ENCODE peak calls at places on chromosome 18, in four cellular contexts. One of them, this sample, is unnamed.

GRCh38 chr18:75172299-75173124 is 36.4 kb downstream of the PTGR3 start:
- DNase-seq in putamen: no peak
- DNase-seq in amniotic stem cell: no peak
- DNase-seq in stimulated activated CD4-positive, alpha-beta T cell treated with anti-CD3 and anti-CD28 coated beads, Interleukin-2, amount 100 ng/mL, for 48 hours: no peak
- DNase-seq in this sample: no peak

GRCh38 chr18:66136039-66136438 is 385.2 kb downstream of the CDH7 start:
- DNase-seq in amniotic stem cell: no peak
- DNase-seq in putamen: no peak
- DNase-seq in stimulated activated CD4-positive, alpha-beta T cell treated with anti-CD3 and anti-CD28 coated beads, Interleukin-2, amount 100 ng/mL, for 48 hours: no peak
- DNase-seq in this sample: peak

GRCh38 chr18:76363451-76364120 is 131.5 kb downstream of the ZNF516 start:
- DNase-seq in amniotic stem cell: no peak
- DNase-seq in putamen: no peak
- DNase-seq in stimulated activated CD4-positive, alpha-beta T cell treated with anti-CD3 and anti-CD28 coated beads, Interleukin-2, amount 100 ng/mL, for 48 hours: no peak
- DNase-seq in this sample: no peak

GRCh38 chr18:79211844-79212243 is 142.7 kb downstream of the ATP9B start:
- DNase-seq in putamen: no peak
- DNase-seq in stimulated activated CD4-positive, alpha-beta T cell treated with anti-CD3 and anti-CD28 coated beads, Interleukin-2, amount 100 ng/mL, for 48 hours: no peak
- DNase-seq in amniotic stem cell: no peak
- DNase-seq in this sample: peak

GRCh38 chr18:54828986-54829385 is 709 bp downstream of the RAB27B start:
- DNase-seq in putamen: no peak
- DNase-seq in stimulated activated CD4-positive, alpha-beta T cell treated with anti-CD3 and anti-CD28 coated beads, Interleukin-2, amount 100 ng/mL, for 48 hours: no peak
- DNase-seq in amniotic stem cell: no peak
- DNase-seq in this sample: no peak

GRCh38 chr18:56329536-56329935 is 308.9 kb downstream of the TXNL1 start:
- DNase-seq in amniotic stem cell: no peak
- DNase-seq in putamen: no peak
- DNase-seq in stimulated activated CD4-positive, alpha-beta T cell treated with anti-CD3 and anti-CD28 coated beads, Interleukin-2, amount 100 ng/mL, for 48 hours: no peak
- DNase-seq in this sample: no peak

GRCh38 chr18:11009869-11010268 is 139.5 kb downstream of the PIEZO2 start:
- DNase-seq in stimulated activated CD4-positive, alpha-beta T cell treated with anti-CD3 and anti-CD28 coated beads, Interleukin-2, amount 100 ng/mL, for 48 hours: no peak
- DNase-seq in amniotic stem cell: no peak
- DNase-seq in putamen: no peak
- DNase-seq in this sample: no peak

GRCh38 chr18:69397096-69397495 is 3.6 kb upstream of the DOK6 start:
- DNase-seq in amniotic stem cell: no peak
- DNase-seq in putamen: no peak
- DNase-seq in stimulated activated CD4-positive, alpha-beta T cell treated with anti-CD3 and anti-CD28 coated beads, Interleukin-2, amount 100 ng/mL, for 48 hours: no peak
- DNase-seq in this sample: no peak

GRCh38 chr18:79422022-79422782 is 26.5 kb downstream of the NFATC1 start:
- DNase-seq in amniotic stem cell: no peak
- DNase-seq in putamen: no peak
- DNase-seq in stimulated activated CD4-positive, alpha-beta T cell treated with anti-CD3 and anti-CD28 coated beads, Interleukin-2, amount 100 ng/mL, for 48 hours: no peak
- DNase-seq in this sample: no peak

GRCh38 chr18:57447154-57447621 is 12.0 kb downstream of the ONECUT2 start:
- DNase-seq in putamen: peak
- DNase-seq in stimulated activated CD4-positive, alpha-beta T cell treated with anti-CD3 and anti-CD28 coated beads, Interleukin-2, amount 100 ng/mL, for 48 hours: no peak
- DNase-seq in amniotic stem cell: no peak
- DNase-seq in this sample: no peak

GRCh38 chr18:22493255-22493654 is 75.5 kb upstream of the CTAGE1 start:
- DNase-seq in stimulated activated CD4-positive, alpha-beta T cell treated with anti-CD3 and anti-CD28 coated beads, Interleukin-2, amount 100 ng/mL, for 48 hours: no peak
- DNase-seq in amniotic stem cell: no peak
- DNase-seq in putamen: no peak
- DNase-seq in this sample: no peak

GRCh38 chr18:45962461-45962860 is 4.7 kb downstream of the EPG5 start:
- DNase-seq in putamen: no peak
- DNase-seq in stimulated activated CD4-positive, alpha-beta T cell treated with anti-CD3 and anti-CD28 coated beads, Interleukin-2, amount 100 ng/mL, for 48 hours: peak
- DNase-seq in amniotic stem cell: no peak
- DNase-seq in this sample: peak

GRCh38 chr18:59605633-59606192 is 91.5 kb downstream of the CCBE1 start:
- DNase-seq in putamen: no peak
- DNase-seq in amniotic stem cell: no peak
- DNase-seq in stimulated activated CD4-positive, alpha-beta T cell treated with anti-CD3 and anti-CD28 coated beads, Interleukin-2, amount 100 ng/mL, for 48 hours: no peak
- DNase-seq in this sample: no peak

GRCh38 chr18:58024139-58024538 is 19.9 kb upstream of the NEDD4L start:
- DNase-seq in stimulated activated CD4-positive, alpha-beta T cell treated with anti-CD3 and anti-CD28 coated beads, Interleukin-2, amount 100 ng/mL, for 48 hours: no peak
- DNase-seq in putamen: no peak
- DNase-seq in amniotic stem cell: no peak
- DNase-seq in this sample: no peak

GRCh38 chr18:34977787-34978532 is 63.3 kb upstream of the MAPRE2 start:
- DNase-seq in putamen: peak
- DNase-seq in amniotic stem cell: no peak
- DNase-seq in stimulated activated CD4-positive, alpha-beta T cell treated with anti-CD3 and anti-CD28 coated beads, Interleukin-2, amount 100 ng/mL, for 48 hours: peak
- DNase-seq in this sample: no peak

GRCh38 chr18:2337552-2338141 is 233.7 kb downstream of the METTL4 start:
- DNase-seq in amniotic stem cell: no peak
- DNase-seq in putamen: no peak
- DNase-seq in stimulated activated CD4-positive, alpha-beta T cell treated with anti-CD3 and anti-CD28 coated beads, Interleukin-2, amount 100 ng/mL, for 48 hours: peak
- DNase-seq in this sample: no peak

GRCh38 chr18:59180150-59180845 is 39.7 kb upstream of the GRP start:
- DNase-seq in amniotic stem cell: peak
- DNase-seq in putamen: no peak
- DNase-seq in stimulated activated CD4-positive, alpha-beta T cell treated with anti-CD3 and anti-CD28 coated beads, Interleukin-2, amount 100 ng/mL, for 48 hours: no peak
- DNase-seq in this sample: peak

GRCh38 chr18:12423820-12424219 is 16.1 kb downstream of the PRELID3A start:
- DNase-seq in stimulated activated CD4-positive, alpha-beta T cell treated with anti-CD3 and anti-CD28 coated beads, Interleukin-2, amount 100 ng/mL, for 48 hours: no peak
- DNase-seq in putamen: no peak
- DNase-seq in amniotic stem cell: no peak
- DNase-seq in this sample: no peak

GRCh38 chr18:32920796-32921787 is 148.3 kb upstream of the KLHL14 start:
- DNase-seq in putamen: no peak
- DNase-seq in amniotic stem cell: peak
- DNase-seq in stimulated activated CD4-positive, alpha-beta T cell treated with anti-CD3 and anti-CD28 coated beads, Interleukin-2, amount 100 ng/mL, for 48 hours: no peak
- DNase-seq in this sample: peak

GRCh38 chr18:34956663-34957062 is 84.5 kb upstream of the MAPRE2 start:
- DNase-seq in putamen: no peak
- DNase-seq in stimulated activated CD4-positive, alpha-beta T cell treated with anti-CD3 and anti-CD28 coated beads, Interleukin-2, amount 100 ng/mL, for 48 hours: no peak
- DNase-seq in amniotic stem cell: no peak
- DNase-seq in this sample: no peak

GRCh38 chr18:8623549-8624106 is 14.4 kb downstream of the RAB12 start:
- DNase-seq in amniotic stem cell: no peak
- DNase-seq in putamen: no peak
- DNase-seq in stimulated activated CD4-positive, alpha-beta T cell treated with anti-CD3 and anti-CD28 coated beads, Interleukin-2, amount 100 ng/mL, for 48 hours: no peak
- DNase-seq in this sample: no peak

GRCh38 chr18:59715966-59716369 is 18.7 kb upstream of the CCBE1 start:
- DNase-seq in stimulated activated CD4-positive, alpha-beta T cell treated with anti-CD3 and anti-CD28 coated beads, Interleukin-2, amount 100 ng/mL, for 48 hours: no peak
- DNase-seq in amniotic stem cell: peak
- DNase-seq in putamen: no peak
- DNase-seq in this sample: no peak

GRCh38 chr18:62277045-62277444 is 48.1 kb upstream of the TNFRSF11A start:
- DNase-seq in putamen: no peak
- DNase-seq in amniotic stem cell: no peak
- DNase-seq in stimulated activated CD4-positive, alpha-beta T cell treated with anti-CD3 and anti-CD28 coated beads, Interleukin-2, amount 100 ng/mL, for 48 hours: no peak
- DNase-seq in this sample: no peak

GRCh38 chr18:23143059-23143831 is 8.0 kb downstream of the CABLES1 start:
- DNase-seq in stimulated activated CD4-positive, alpha-beta T cell treated with anti-CD3 and anti-CD28 coated beads, Interleukin-2, amount 100 ng/mL, for 48 hours: no peak
- DNase-seq in putamen: no peak
- DNase-seq in amniotic stem cell: no peak
- DNase-seq in this sample: no peak

GRCh38 chr18:56085561-56085960 is 497.6 kb upstream of the TCF4 start:
- DNase-seq in amniotic stem cell: no peak
- DNase-seq in stimulated activated CD4-positive, alpha-beta T cell treated with anti-CD3 and anti-CD28 coated beads, Interleukin-2, amount 100 ng/mL, for 48 hours: no peak
- DNase-seq in putamen: no peak
- DNase-seq in this sample: no peak

GRCh38 chr18:4060427-4061281 is 394.5 kb downstream of the DLGAP1 start:
- DNase-seq in stimulated activated CD4-positive, alpha-beta T cell treated with anti-CD3 and anti-CD28 coated beads, Interleukin-2, amount 100 ng/mL, for 48 hours: no peak
- DNase-seq in putamen: no peak
- DNase-seq in amniotic stem cell: no peak
- DNase-seq in this sample: no peak

GRCh38 chr18:33440011-33440383 is 524 bp downstream of the CCDC178 start:
- DNase-seq in amniotic stem cell: peak
- DNase-seq in stimulated activated CD4-positive, alpha-beta T cell treated with anti-CD3 and anti-CD28 coated beads, Interleukin-2, amount 100 ng/mL, for 48 hours: no peak
- DNase-seq in putamen: peak
- DNase-seq in this sample: peak

GRCh38 chr18:23283933-23284430 is 148.7 kb downstream of the CABLES1 start:
- DNase-seq in putamen: no peak
- DNase-seq in stimulated activated CD4-positive, alpha-beta T cell treated with anti-CD3 and anti-CD28 coated beads, Interleukin-2, amount 100 ng/mL, for 48 hours: peak
- DNase-seq in amniotic stem cell: no peak
- DNase-seq in this sample: no peak

GRCh38 chr18:9838144-9838877 is 47.5 kb upstream of the TXNDC2 start:
- DNase-seq in amniotic stem cell: no peak
- DNase-seq in putamen: no peak
- DNase-seq in stimulated activated CD4-positive, alpha-beta T cell treated with anti-CD3 and anti-CD28 coated beads, Interleukin-2, amount 100 ng/mL, for 48 hours: no peak
- DNase-seq in this sample: peak

GRCh38 chr18:49725809-49726514 is 87.4 kb downstream of the ACAA2 start:
- DNase-seq in amniotic stem cell: peak
- DNase-seq in putamen: no peak
- DNase-seq in stimulated activated CD4-positive, alpha-beta T cell treated with anti-CD3 and anti-CD28 coated beads, Interleukin-2, amount 100 ng/mL, for 48 hours: no peak
- DNase-seq in this sample: peak

This sample was measured in retinal pigment epithelial cell.